ENCODE peak calls at places on chromosomes 5 and 9, in eight cellular contexts. G is heart left ventricle; Q is activated CD8-positive, alpha-beta memory T cell treated with anti-CD3 and anti-CD28 coated beads, Interleukin-2, amount 50 U/mL, for 4 hours; J is smooth muscle cell of the brain vasculature; F is neural progenitor cell; N is HTR-8/SVneo; L is NAMALWA; H is fibroblast of mammary gland. O is an unnamed sample.

GRCh38 chr9:85246566-85246965 is 495.2 kb downstream of the AGTPBP1 start:
- DNase-seq in G (no peak), Q (no peak), J (no peak), F (no peak), N (no peak), L (no peak), H (no peak), O (no peak)

GRCh38 chr5:68033029-68033428 is 182.5 kb upstream of the PIK3R1 start:
- DNase-seq in G (no peak), Q (no peak), J (no peak), F (peak), N (no peak), L (no peak), H (no peak), O (no peak)

GRCh38 chr5:76710991-76711390 is 4.9 kb upstream of the F2R start:
- DNase-seq in G (no peak), Q (no peak), J (no peak), F (no peak), N (no peak), L (no peak), H (peak), O (no peak)

GRCh38 chr5:56816546-56817081 is 1.3 kb downstream of the MAP3K1 start:
- DNase-seq in G (peak), Q (peak), J (no peak), F (peak), N (no peak), L (peak), H (peak), O (peak)

GRCh38 chr5:38465045-38465444 is 91.4 kb downstream of the LIFR start:
- DNase-seq in G (no peak), Q (no peak), J (no peak), F (no peak), N (no peak), L (no peak), H (peak), O (no peak)

GRCh38 chr5:169602535-169602934 is 19.0 kb downstream of the SPDL1 start:
- DNase-seq in G (no peak), Q (no peak), J (no peak), F (no peak), N (no peak), L (no peak), H (peak), O (no peak)

GRCh38 chr9:34701023-34701768 is 8.7 kb downstream of the CCL21 start:
- DNase-seq in G (peak), Q (peak), J (peak), F (peak), N (peak), L (peak), H (peak), O (peak)

GRCh38 chr5:11390369-11390768 is 513.9 kb downstream of the CTNND2 start:
- DNase-seq in G (no peak), Q (no peak), J (no peak), F (no peak), N (peak), L (no peak), H (peak), O (no peak)

GRCh38 chr5:40660751-40661150 is 19.0 kb upstream of the PTGER4 start:
- DNase-seq in G (no peak), Q (no peak), J (no peak), F (no peak), N (no peak), L (no peak), H (no peak), O (no peak)

GRCh38 chr5:116159006-116159405 is 74.2 kb downstream of the COMMD10 start:
- DNase-seq in G (no peak), Q (no peak), J (no peak), F (no peak), N (no peak), L (no peak), H (no peak), O (no peak)

GRCh38 chr5:23583081-23583480 is 75.7 kb downstream of the PRDM9 start:
- DNase-seq in G (no peak), Q (no peak), J (no peak), F (no peak), N (no peak), L (no peak), H (no peak), O (no peak)

GRCh38 chr5:139668064-139668880 is 20.1 kb downstream of the CXXC5 start:
- DNase-seq in G (peak), Q (peak), J (no peak), F (peak), N (no peak), L (peak), H (peak), O (no peak)

GRCh38 chr9:125258832-125259534 is 2.6 kb upstream of the GAPVD1 start:
- DNase-seq in G (no peak), Q (no peak), J (no peak), F (no peak), N (no peak), L (no peak), H (no peak), O (no peak)

GRCh38 chr5:83179966-83180365 is 102.6 kb downstream of the XRCC4 start:
- DNase-seq in G (no peak), Q (no peak), J (no peak), F (no peak), N (no peak), L (no peak), H (peak), O (no peak)

GRCh38 chr9:94666364-94667099 is 27.2 kb upstream of the FBP1 start:
- DNase-seq in G (no peak), Q (no peak), J (no peak), F (no peak), N (no peak), L (no peak), H (no peak), O (no peak)

GRCh38 chr5:88539642-88540476 is 271.2 kb upstream of the TMEM161B start:
- DNase-seq in G (no peak), Q (no peak), J (no peak), F (peak), N (no peak), L (no peak), H (no peak), O (no peak)

GRCh38 chr5:113614191-113614590 is 100.7 kb downstream of the YTHDC2 start:
- DNase-seq in G (no peak), Q (no peak), J (no peak), F (no peak), N (no peak), L (no peak), H (no peak), O (no peak)

GRCh38 chr5:97534166-97534565 is 351.1 kb upstream of the RIOK2 start:
- DNase-seq in G (no peak), Q (no peak), J (peak), F (peak), N (peak), L (peak), H (peak), O (no peak)

GRCh38 chr5:147565524-147565923 is 55.7 kb upstream of the DPYSL3 start:
- DNase-seq in G (no peak), Q (no peak), J (no peak), F (no peak), N (peak), L (no peak), H (peak), O (no peak)

GRCh38 chr5:173232499-173233346 is 2.3 kb downstream of the NKX2-5 start:
- DNase-seq in G (peak), Q (no peak), J (no peak), F (peak), N (no peak), L (no peak), H (no peak), O (no peak)

GRCh38 chr9:89770779-89771178 is 166.0 kb downstream of the GADD45G start:
- DNase-seq in G (no peak), Q (no peak), J (no peak), F (no peak), N (no peak), L (no peak), H (no peak), O (no peak)

GRCh38 chr5:81268797-81269196 is 32.6 kb upstream of the ZCCHC9 start:
- DNase-seq in G (no peak), Q (no peak), J (peak), F (no peak), N (peak), L (no peak), H (peak), O (no peak)

GRCh38 chr5:9496801-9497200 is 49.1 kb downstream of the SEMA5A start:
- DNase-seq in G (no peak), Q (no peak), J (no peak), F (no peak), N (no peak), L (no peak), H (no peak), O (no peak)

GRCh38 chr9:12784461-12785250 is 9.8 kb downstream of the LURAP1L start:
- DNase-seq in G (no peak), Q (no peak), J (no peak), F (no peak), N (no peak), L (no peak), H (peak), O (peak)

GRCh38 chr9:132877818-132878694 is at the start of gene AK8:
- DNase-seq in G (peak), Q (peak), J (peak), F (peak), N (peak), L (peak), H (peak), O (peak)

GRCh38 chr9:14779566-14780022 is 57.1 kb upstream of the CER1 start:
- DNase-seq in G (no peak), Q (no peak), J (no peak), F (no peak), N (no peak), L (no peak), H (peak), O (no peak)

GRCh38 chr5:10310073-10310779 is 2.5 kb upstream of the CMBL start:
- DNase-seq in G (no peak), Q (no peak), J (peak), F (no peak), N (peak), L (no peak), H (peak), O (no peak)

GRCh38 chr5:151492729-151493128 is 45.3 kb downstream of the SLC36A1 start:
- DNase-seq in G (no peak), Q (no peak), J (no peak), F (no peak), N (peak), L (no peak), H (peak), O (no peak)

O was measured in sigmoid colon.